ENCODE peak calls at places on chromosome 6, in seven cellular contexts. O, I, A, N, U, R and E are unnamed samples.

GRCh38 chr6:53294095-53294494 is 54.7 kb downstream of the ELOVL5 start:
- DNase-seq in O (peak), I (no peak), A (peak), N (peak), U (no peak), R (no peak), E (no peak)

GRCh38 chr6:155444120-155444917 is 11.3 kb downstream of the NOX3 start:
- DNase-seq in O (no peak), I (peak), A (peak), N (no peak), U (peak), R (no peak), E (no peak)

GRCh38 chr6:106254636-106255035 is 70.9 kb downstream of the ATG5 start:
- DNase-seq in O (no peak), I (peak), A (no peak), N (no peak), U (no peak), R (no peak), E (no peak)

GRCh38 chr6:3280866-3281465 is 22.2 kb downstream of the PSMG4 start:
- DNase-seq in O (no peak), I (peak), A (no peak), N (no peak), U (no peak), R (no peak), E (no peak)

GRCh38 chr6:118860880-118861279 is 33.1 kb upstream of the ASF1A start:
- DNase-seq in O (peak), I (no peak), A (peak), N (no peak), U (no peak), R (no peak), E (no peak)

GRCh38 chr6:148720371-148720770 is 26.5 kb upstream of the UST start:
- DNase-seq in O (no peak), I (peak), A (no peak), N (no peak), U (peak), R (no peak), E (no peak)

GRCh38 chr6:130577178-130577919 is 211.5 kb downstream of the TMEM200A start:
- DNase-seq in O (no peak), I (no peak), A (no peak), N (no peak), U (no peak), R (no peak), E (no peak)

GRCh38 chr6:29791786-29792122 is 35.9 kb upstream of the HLA-G start:
- DNase-seq in O (no peak), I (no peak), A (no peak), N (no peak), U (no peak), R (no peak), E (no peak)

GRCh38 chr6:25389501-25389900 is 110.3 kb downstream of the CARMIL1 start:
- DNase-seq in O (no peak), I (no peak), A (no peak), N (no peak), U (no peak), R (no peak), E (no peak)

GRCh38 chr6:82979657-82980056 is 86.0 kb downstream of the UBE3D start:
- DNase-seq in O (no peak), I (no peak), A (no peak), N (no peak), U (no peak), R (no peak), E (no peak)

GRCh38 chr6:144360401-144360800 is 75.3 kb downstream of the UTRN start:
- DNase-seq in O (peak), I (no peak), A (peak), N (no peak), U (no peak), R (peak), E (no peak)

GRCh38 chr6:20092071-20092566 is 120.2 kb downstream of the MBOAT1 start:
- DNase-seq in O (no peak), I (peak), A (peak), N (peak), U (peak), R (peak), E (no peak)

GRCh38 chr6:20096506-20096905 is 115.8 kb downstream of the MBOAT1 start:
- DNase-seq in O (no peak), I (no peak), A (no peak), N (no peak), U (no peak), R (no peak), E (no peak)

GRCh38 chr6:20098267-20098876 is 113.9 kb downstream of the MBOAT1 start:
- DNase-seq in O (no peak), I (no peak), A (no peak), N (no peak), U (no peak), R (no peak), E (no peak)

DNA sequence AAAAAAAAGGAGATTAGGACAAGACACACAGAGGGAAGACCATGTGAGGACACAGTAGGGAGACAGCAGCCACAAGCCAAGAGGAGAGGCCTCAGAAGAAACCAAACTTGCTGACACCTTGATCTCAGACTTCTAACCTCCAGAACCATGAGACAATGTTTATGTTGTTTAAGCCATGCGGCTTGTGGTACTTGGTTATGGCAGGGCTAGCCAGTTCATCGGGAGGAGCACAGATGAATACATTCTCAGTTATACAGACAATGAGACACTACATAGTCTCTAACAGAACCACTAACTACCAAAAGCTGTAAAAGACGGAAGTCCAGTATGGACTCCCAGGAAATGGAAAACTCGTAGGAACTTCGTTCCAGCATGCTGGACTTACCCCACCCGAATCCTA is 116.8 kb downstream of the MBOAT1 start:
- DNase-seq in O (no peak), I (no peak), A (no peak), N (no peak), U (no peak), R (no peak), E (no peak)
- H2BK5ac ChIP-seq in O (no peak), I (no peak), A (no peak), N (no peak), U (no peak), R (no peak), E (no peak)

GRCh38 chr6:31126416-31127175 is 6.3 kb upstream of the CDSN start:
- DNase-seq in O (no peak), I (no peak), A (peak), N (no peak), U (no peak), R (no peak), E (no peak)

GRCh38 chr6:31125162-31125561 is 4.9 kb upstream of the CDSN start:
- DNase-seq in O (no peak), I (peak), A (no peak), N (no peak), U (no peak), R (no peak), E (no peak)

GRCh38 chr6:31122803-31123706 is 2.8 kb upstream of the CDSN start:
- DNase-seq in O (no peak), I (peak), A (no peak), N (no peak), U (peak), R (peak), E (no peak)

GRCh38 chr6:31128093-31128676 is 7.9 kb upstream of the CDSN start:
- DNase-seq in O (peak), I (peak), A (peak), N (peak), U (peak), R (peak), E (peak)

GRCh38 chr6:31125586-31126363 is 5.5 kb upstream of the CDSN start:
- DNase-seq in O (no peak), I (peak), A (no peak), N (no peak), U (peak), R (peak), E (no peak)
- H2BK5ac ChIP-seq in O (no peak), I (no peak), A (no peak), N (no peak), U (no peak), R (no peak), E (no peak)

GRCh38 chr6:44143731-44144130 is 14.9 kb upstream of the CAPN11 start:
- DNase-seq in O (no peak), I (no peak), A (no peak), N (no peak), U (no peak), R (no peak), E (no peak)
- H2BK5ac ChIP-seq in O (no peak), I (no peak), A (no peak), N (no peak), U (no peak), R (no peak), E (no peak)

GRCh38 chr6:71258078-71258866 is 30.3 kb upstream of the OGFRL1 start:
- DNase-seq in O (no peak), I (no peak), A (no peak), N (no peak), U (no peak), R (no peak), E (no peak)
- H2BK5ac ChIP-seq in O (no peak), I (no peak), A (no peak), N (no peak), U (no peak), R (no peak), E (no peak)